ENCODE peak calls at places on chromosomes 7 and 10, in four cellular contexts. B is EL, X is NCI-H1105 treated with DMSO at 0.1 percent for 48 hours, C is thoracic aorta. L is an unnamed sample.

GRCh38 chr7:88665892-88666514 is 93.5 kb upstream of the ZNF804B start:
- DNase-seq in X (no peak), B (no peak), C (no peak), L (no peak)

GRCh38 chr10:97538401-97538800 is 34.2 kb upstream of the ANKRD2 start:
- DNase-seq in B (peak), X (no peak), C (no peak), L (peak)

GRCh38 chr7:122867471-122867980 is 18.7 kb downstream of the CADPS2 start:
- DNase-seq in C (no peak), B (no peak), X (no peak), L (no peak)

GRCh38 chr7:27364344-27364758 is 121.7 kb downstream of the EVX1 start:
- DNase-seq in B (peak), X (no peak), C (no peak), L (peak)

GRCh38 chr7:107254398-107254985 is 85.7 kb downstream of the HBP1 start:
- DNase-seq in X (no peak), C (no peak), B (no peak), L (no peak)

GRCh38 chr10:124717911-124718734 is 26.1 kb downstream of the FAM53B start:
- DNase-seq in X (no peak), B (peak), C (no peak), L (peak)

GRCh38 chr10:44818721-44819127 is 92.4 kb upstream of the TMEM72 start:
- DNase-seq in B (peak), C (no peak), X (no peak), L (peak)

GRCh38 chr10:29276251-29276850 is 12.5 kb upstream of the LYZL1 start:
- DNase-seq in X (no peak), C (no peak), B (no peak), L (no peak)

GRCh38 chr7:81470084-81470723 is 299.6 kb downstream of the HGF start:
- DNase-seq in C (no peak), B (peak), X (peak), L (peak)

GRCh38 chr10:16681525-16681924 is 135.7 kb downstream of the RSU1 start:
- DNase-seq in B (no peak), X (no peak), C (no peak), L (no peak)

GRCh38 chr10:114584419-114584818 is 73.7 kb downstream of the ABLIM1 start:
- DNase-seq in C (no peak), X (no peak), B (peak), L (no peak)

GRCh38 chr10:89201345-89202032 is 5.6 kb downstream of the CH25H start:
- DNase-seq in C (no peak), X (no peak), B (no peak), L (peak)

GRCh38 chr10:33453081-33453850 is 118.8 kb upstream of the NRP1 start:
- DNase-seq in X (peak), B (peak), C (no peak), L (peak)

GRCh38 chr10:103765981-103766380 is 89.4 kb downstream of the SH3PXD2A start:
- DNase-seq in C (no peak), X (no peak), B (no peak), L (peak)

GRCh38 chr10:121994429-121994881 is 5.5 kb downstream of the TACC2 start:
- DNase-seq in C (no peak), B (no peak), X (no peak), L (no peak)

GRCh38 chr7:82331234-82331633 is 112.3 kb downstream of the CACNA2D1 start:
- DNase-seq in B (no peak), C (no peak), X (no peak), L (no peak)

GRCh38 chr10:112755446-112756117 is 194.5 kb upstream of the TCF7L2 start:
- DNase-seq in X (peak), B (no peak), C (no peak), L (no peak)

GRCh38 chr10:122232781-122233180 is 38.3 kb upstream of the BTBD16 start:
- DNase-seq in B (no peak), C (no peak), X (no peak), L (no peak)

GRCh38 chr7:1716263-1717094 is 46.4 kb downstream of the ELFN1 start:
- DNase-seq in B (peak), X (no peak), C (no peak), L (peak)

L was measured in ELR.